ENCODE peak calls at places on chromosome 10, in four cellular contexts. T is HuH-7.5, D is Caki2, Z is Calu3. X is an unnamed sample.
A peak's percentile ranks its signal among the peaks of the same experiment; 100 is the strongest.

GRCh38 chr10:24707445-24707844 is 16.2 kb downstream of the ARHGAP21 start:
- DNase-seq in T (no peak), D (no peak), Z (no peak), X (no peak)

GRCh38 chr10:69802424-69803161 is 887 bp downstream of the COL13A1 start:
- DNase-seq in T (no peak), D (no peak), Z (peak; percentile 58), X (peak; percentile 25)

GRCh38 chr10:35335718-35336083 is 608 bp upstream of the CCNY start:
- DNase-seq in T (no peak), D (no peak), Z (peak; percentile 16), X (peak; percentile 44)

GRCh38 chr10:17984056-17984455 is 32.3 kb downstream of the SLC39A12 start:
- DNase-seq in T (no peak), D (no peak), Z (no peak), X (no peak)

GRCh38 chr10:121627810-121628209 is 29.6 kb upstream of the FGFR2 start:
- DNase-seq in T (no peak), D (no peak), Z (no peak), X (no peak)

GRCh38 chr10:131114846-131115245 is 196.7 kb downstream of the TCERG1L start:
- DNase-seq in T (no peak), D (no peak), Z (no peak), X (no peak)

GRCh38 chr10:102452672-102453340 is 1.5 kb upstream of the C10orf95 start:
- DNase-seq in T (no peak), D (peak; percentile 51), Z (no peak), X (no peak)

GRCh38 chr10:91598211-91598981 is 34.5 kb downstream of the PPP1R3C start:
- DNase-seq in T (no peak), D (peak; percentile 73), Z (peak; percentile 11), X (peak; percentile 91)

GRCh38 chr10:127550861-127551260 is 1.8 kb downstream of the NPS start:
- DNase-seq in T (no peak), D (no peak), Z (no peak), X (no peak)